ENCODE peak calls at places on chromosomes 2 and 18, in five cellular contexts. T is GM12878, A is HepG2, G is upper lobe of left lung, L is K562. S is an unnamed sample.

GRCh38 chr2:230982126-230982525 is 13.8 kb upstream of the SPATA3 start:
- ATAC-seq in T (no peak), A (no peak), G (no peak), L (no peak), S (no peak)

GRCh38 chr2:215556979-215557378 is 121.1 kb upstream of the FN1 start:
- ATAC-seq in T (no peak), A (no peak), G (no peak), L (no peak), S (no peak)

GRCh38 chr2:8676915-8677645 is 4.8 kb upstream of the ID2 start:
- ATAC-seq in T (no peak), A (no peak), G (no peak), L (no peak), S (no peak)

GRCh38 chr2:239025081-239025801 is 177.4 kb downstream of the TWIST2 start:
- ATAC-seq in T (no peak), A (no peak), G (peak; percentile 29), L (no peak), S (no peak)

GRCh38 chr18:50401334-50401733 is 26.5 kb downstream of the SKA1 start:
- ATAC-seq in T (no peak), A (no peak), G (no peak), L (no peak), S (no peak)

GRCh38 chr18:22169889-22170420 is 566 bp downstream of the GATA6 start:
- ATAC-seq in T (peak; percentile 20), A (peak; percentile 33), G (peak; percentile 20), L (peak; percentile 47), S (peak; percentile 26)

GRCh38 chr2:85983766-85984165 is 95.0 kb upstream of the ST3GAL5 start:
- ATAC-seq in T (no peak), A (no peak), G (no peak), L (no peak), S (no peak)

GRCh38 chr2:215811409-215812355 is 201.7 kb downstream of the MREG start:
- ATAC-seq in T (peak; percentile 98), A (peak; percentile 40), G (peak; percentile 47), L (peak; percentile 51), S (no peak)

GRCh38 chr2:75055307-75055819 is 96.9 kb downstream of the POLE4 start:
- ATAC-seq in T (peak; percentile 42), A (no peak), G (no peak), L (no peak), S (no peak)

GRCh38 chr18:69894467-69894866 is 53.2 kb downstream of the CD226 start:
- ATAC-seq in T (no peak), A (no peak), G (no peak), L (no peak), S (no peak)

GRCh38 chr2:102809291-102810189 is 47.7 kb downstream of the TMEM182 start:
- ATAC-seq in T (no peak), A (peak; percentile 69), G (no peak), L (no peak), S (no peak)

GRCh38 chr2:236597629-236598028 is 28.0 kb downstream of the ACKR3 start:
- ATAC-seq in T (no peak), A (no peak), G (no peak), L (no peak), S (no peak)

GRCh38 chr2:191848771-191849726 is 2.2 kb upstream of the CAVIN2 start:
- ATAC-seq in T (no peak), A (no peak), G (no peak), L (peak; percentile 11), S (no peak)

GRCh38 chr18:55974521-55974920 is 386.5 kb upstream of the TCF4 start:
- ATAC-seq in T (no peak), A (no peak), G (no peak), L (no peak), S (no peak)

GRCh38 chr2:20625491-20625919 is 25.4 kb downstream of the HS1BP3 start:
- ATAC-seq in T (no peak), A (no peak), G (peak; percentile 50), L (no peak), S (no peak)

GRCh38 chr2:12928706-12929291 is 212.1 kb downstream of the TRIB2 start:
- ATAC-seq in T (no peak), A (no peak), G (no peak), L (no peak), S (no peak)

GRCh38 chr18:11500153-11501122 is 109.0 kb upstream of the SLC35G4 start:
- ATAC-seq in T (peak; percentile 97), A (peak; percentile 97), G (peak; percentile 83), L (no peak), S (no peak)

GRCh38 chr18:70464343-70465114 is 175.7 kb downstream of the SOCS6 start:
- ATAC-seq in T (no peak), A (peak; percentile 77), G (peak; percentile 73), L (peak; percentile 76), S (no peak)

GRCh38 chr2:22800422-22800821 is 584.6 kb upstream of the KLHL29 start:
- ATAC-seq in T (no peak), A (no peak), G (no peak), L (no peak), S (no peak)

GRCh38 chr2:95760839-95761525 is 169.2 kb downstream of the TRIM43 start:
- ATAC-seq in T (no peak), A (no peak), G (peak; percentile 71), L (no peak), S (no peak)

GRCh38 chr18:24071029-24071428 is 56.5 kb downstream of the TTC39C start:
- ATAC-seq in T (no peak), A (no peak), G (no peak), L (no peak), S (no peak)

GRCh38 chr18:35128675-35129074 is 87.5 kb downstream of the MAPRE2 start:
- ATAC-seq in T (no peak), A (no peak), G (no peak), L (peak; percentile 10), S (no peak)

GRCh38 chr2:14433946-14434495 is 198.5 kb upstream of the LRATD1 start:
- ATAC-seq in T (no peak), A (no peak), G (no peak), L (no peak), S (no peak)

GRCh38 chr2:54920660-54921059 is 129.6 kb downstream of the RTN4 start:
- ATAC-seq in T (no peak), A (no peak), G (no peak), L (no peak), S (no peak)

GRCh38 chr18:62904396-62905285 is 189.3 kb downstream of the PHLPP1 start:
- ATAC-seq in T (no peak), A (no peak), G (no peak), L (no peak), S (no peak)

GRCh38 chr2:53859354-53860159 is at the start of gene GPR75:
- ATAC-seq in T (no peak), A (peak; percentile 73), G (peak; percentile 76), L (no peak), S (peak; percentile 79)

GRCh38 chr2:168015274-168015953 is 232.0 kb downstream of the STK39 start:
- ATAC-seq in T (no peak), A (no peak), G (no peak), L (no peak), S (no peak)

GRCh38 chr18:59691046-59691395 is 6.2 kb downstream of the CCBE1 start:
- ATAC-seq in T (no peak), A (no peak), G (no peak), L (no peak), S (no peak)

GRCh38 chr2:128293870-128294455 is 24.7 kb downstream of the HS6ST1 start:
- ATAC-seq in T (no peak), A (peak; percentile 7), G (no peak), L (no peak), S (no peak)

GRCh38 chr2:121897335-121897970 is 142.0 kb downstream of the TSN start:
- ATAC-seq in T (peak; percentile 97), A (peak; percentile 80), G (peak; percentile 19), L (peak; percentile 89), S (no peak)

DNA sequence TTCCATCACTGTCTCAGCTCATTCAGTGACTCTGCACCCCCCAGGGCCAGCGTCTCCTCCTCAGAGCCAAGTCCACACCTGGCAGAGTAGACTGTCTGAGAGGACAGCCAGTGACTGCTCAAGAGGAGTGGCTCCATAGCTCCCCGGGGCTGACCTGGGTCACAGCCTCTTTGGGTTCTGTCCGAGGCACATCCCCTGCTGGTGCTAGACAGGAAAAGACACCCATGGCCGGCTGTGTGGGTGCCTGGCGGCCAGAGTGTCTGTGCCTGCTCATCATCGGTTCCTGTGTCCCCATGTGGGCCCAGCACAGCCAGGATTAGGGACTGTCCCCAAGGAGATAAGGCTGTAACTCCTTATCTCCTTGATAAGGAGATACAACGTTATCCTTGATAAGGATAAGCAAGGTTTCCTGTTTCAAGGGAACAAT is 3.5 kb upstream of the CROCC2 start:
- ATAC-seq in T (no peak), A (peak; percentile 70), G (no peak), L (no peak), S (no peak)
- TF ChIP-seq EP300 in T (no peak), A (no peak), G (no peak), L (no peak), S (no peak)

GRCh38 chr2:16212321-16212720 is 272.0 kb downstream of the MYCN start:
- ATAC-seq in T (no peak), A (no peak), G (no peak), L (no peak), S (no peak)
- H3K4me1 ChIP-seq in T (no peaks in the 10 kb centered on the region), A (no peaks in the 10 kb centered on the region), G (no peaks in the 10 kb centered on the region), L (no peaks in the 10 kb centered on the region), S (no peaks in the 10 kb centered on the region)

GRCh38 chr2:235085476-235085875 is 133.7 kb downstream of the SH3BP4 start:
- ATAC-seq in T (no peak), A (no peak), G (no peak), L (no peak), S (no peak)
- TF ChIP-seq POLR2AphosphoS5 in T (no peak), A (no peak), G (no peak), L (no peak), S (no peak)

DNA sequence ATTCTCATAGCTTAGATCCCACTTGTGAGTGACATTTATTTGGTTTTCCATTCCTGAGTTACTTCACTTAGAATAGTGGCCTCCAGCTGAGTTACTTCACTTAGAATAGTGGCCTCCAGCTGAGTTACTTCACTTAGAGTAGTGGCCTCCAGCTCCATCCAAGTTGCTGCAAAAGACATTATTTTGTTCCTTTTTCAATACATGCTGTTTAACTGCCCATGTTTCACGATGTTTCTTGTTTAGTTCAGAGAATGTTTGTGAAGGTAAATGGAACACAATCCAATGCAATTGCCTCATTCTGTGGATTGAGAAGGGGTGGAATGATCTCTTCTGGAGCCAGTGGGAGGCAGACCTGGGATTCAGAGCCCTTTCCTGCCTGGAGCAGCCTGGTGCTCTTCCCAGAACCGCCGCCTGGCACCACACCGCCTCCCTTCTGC is 273.5 kb upstream of the ATP5MC3 start:
- ATAC-seq in T (no peak), A (peak; percentile 56), G (no peak), L (no peak), S (no peak)
- TF ChIP-seq EP300 in T (no peak), A (no peak), G (no peak), L (no peak), S (no peak)

S was measured in gastroesophageal sphincter.